ENCODE peak calls at places on chromosomes 2 and 18, in ten cellular contexts. U is fibroblast of the aortic adventitia, H is NB4, P is neuronal stem cell, X is right atrium auricular region, O is HCEC 1CT, Q is IMR-90, N is iPS-NIHi11, R is astrocyte, Y is Daoy. M is an unnamed sample.

GRCh38 chr18:74083071-74083954 is 64.3 kb downstream of the FBXO15 start:
- DNase-seq in U (no peak), H (no peak), P (no peak), X (no peak), O (no peak), Q (no peak), N (no peak), R (no peak), Y (no peak), M (no peak)

GRCh38 chr2:121888189-121888557 is 132.7 kb downstream of the TSN start:
- DNase-seq in U (no peak), H (peak; percentile 39), P (no peak), X (no peak), O (no peak), Q (no peak), N (peak; percentile 74), R (no peak), Y (peak; percentile 28), M (no peak)

GRCh38 chr2:233832869-233833812 is 21.2 kb downstream of the HJURP start:
- DNase-seq in U (peak; percentile 88), H (peak; percentile 46), P (peak; percentile 54), X (no peak), O (peak; percentile 22), Q (peak; percentile 73), N (peak; percentile 83), R (peak; percentile 59), Y (peak; percentile 82), M (no peak)

GRCh38 chr18:68840554-68841263 is 42.8 kb downstream of the CCDC102B start:
- DNase-seq in U (peak; percentile 95), H (peak; percentile 66), P (peak; percentile 6), X (no peak), O (peak; percentile 92), Q (peak; percentile 97), N (peak; percentile 6), R (peak; percentile 96), Y (peak; percentile 71), M (no peak)

GRCh38 chr2:66242099-66242498 is 192.8 kb upstream of the MEIS1 start:
- DNase-seq in U (no peak), H (no peak), P (no peak), X (no peak), O (no peak), Q (no peak), N (no peak), R (no peak), Y (no peak), M (no peak)

GRCh38 chr2:54206596-54206995 is 49.4 kb downstream of the TSPYL6 start:
- DNase-seq in U (peak; percentile 77), H (peak; percentile 48), P (no peak), X (no peak), O (peak; percentile 57), Q (peak; percentile 46), N (no peak), R (no peak), Y (peak; percentile 5), M (no peak)

GRCh38 chr2:142989276-142990204 is 112.1 kb downstream of the KYNU start:
- DNase-seq in U (peak; percentile 68), H (peak; percentile 67), P (no peak), X (no peak), O (peak; percentile 71), Q (peak; percentile 71), N (peak; percentile 25), R (peak; percentile 51), Y (no peak), M (no peak)

GRCh38 chr18:36402765-36403396 is 105.4 kb downstream of the FHOD3 start:
- DNase-seq in U (peak; percentile 95), H (no peak), P (no peak), X (peak; percentile 85), O (peak; percentile 18), Q (peak; percentile 35), N (peak; percentile 28), R (peak; percentile 77), Y (no peak), M (no peak)

GRCh38 chr2:212958757-212959295 is 192.6 kb downstream of the IKZF2 start:
- DNase-seq in U (peak; percentile 37), H (peak; percentile 46), P (no peak), X (no peak), O (no peak), Q (peak; percentile 45), N (no peak), R (peak; percentile 10), Y (peak; percentile 4), M (no peak)

GRCh38 chr2:228589115-228589514 is 407.6 kb upstream of the SPHKAP start:
- DNase-seq in U (no peak), H (no peak), P (no peak), X (no peak), O (no peak), Q (no peak), N (no peak), R (no peak), Y (no peak), M (no peak)

GRCh38 chr2:223943561-223944008 is 1.6 kb downstream of the WDFY1 start:
- DNase-seq in U (peak; percentile 65), H (no peak), P (no peak), X (no peak), O (peak; percentile 67), Q (peak; percentile 60), N (no peak), R (peak; percentile 61), Y (peak; percentile 50), M (no peak)

GRCh38 chr2:46794693-46795317 is 120.8 kb downstream of the MCFD2 start:
- DNase-seq in U (no peak), H (no peak), P (no peak), X (no peak), O (no peak), Q (no peak), N (no peak), R (no peak), Y (no peak), M (no peak)

GRCh38 chr18:8800445-8800844 is 95.1 kb downstream of the MTCL1 start:
- DNase-seq in U (peak; percentile 99), H (no peak), P (no peak), X (no peak), O (peak; percentile 99), Q (peak; percentile 100), N (no peak), R (peak; percentile 100), Y (peak; percentile 88), M (no peak)

GRCh38 chr18:52060612-52061259 is 279.3 kb upstream of the DCC start:
- DNase-seq in U (no peak), H (no peak), P (no peak), X (no peak), O (no peak), Q (no peak), N (peak; percentile 25), R (no peak), Y (no peak), M (no peak)

GRCh38 chr18:79784071-79784913 is 13.4 kb upstream of the KCNG2 start:
- DNase-seq in U (no peak), H (peak; percentile 44), P (no peak), X (no peak), O (no peak), Q (no peak), N (no peak), R (no peak), Y (no peak), M (no peak)

GRCh38 chr2:208015475-208015874 is 9.9 kb downstream of the PLEKHM3 start:
- DNase-seq in U (no peak), H (no peak), P (no peak), X (no peak), O (no peak), Q (no peak), N (no peak), R (no peak), Y (no peak), M (no peak)

GRCh38 chr2:240220371-240220770 is 79.9 kb upstream of the OTOS start:
- DNase-seq in U (peak; percentile 62), H (no peak), P (no peak), X (no peak), O (peak; percentile 14), Q (peak; percentile 80), N (no peak), R (peak; percentile 70), Y (peak; percentile 49), M (peak; percentile 23)

GRCh38 chr18:46104128-46104911 is at the start of gene HAUS1:
- DNase-seq in U (peak; percentile 70), H (peak; percentile 91), P (peak; percentile 81), X (peak; percentile 94), O (peak; percentile 85), Q (peak; percentile 64), N (peak; percentile 95), R (peak; percentile 61), Y (peak; percentile 88), M (peak; percentile 95)

GRCh38 chr2:12201369-12201768 is 454.9 kb downstream of the LPIN1 start:
- DNase-seq in U (no peak), H (peak; percentile 65), P (no peak), X (no peak), O (no peak), Q (no peak), N (no peak), R (no peak), Y (no peak), M (no peak)

M was measured in osteocyte.